ENCODE peak calls at places on chromosomes 2 and 18, in six cellular contexts. I is MM.1S, K is bronchial epithelial cell, A is psoas muscle, N is uterus, B is foreskin fibroblast. V is an unnamed sample.

GRCh38 chr18:62396967-62397366 is 71.9 kb downstream of the TNFRSF11A start:
- DNase-seq in I (no peak), K (no peak), A (no peak), N (no peak), B (no peak), V (no peak)

GRCh38 chr2:30287190-30287589 is 55.9 kb downstream of the LBH start:
- DNase-seq in I (no peak), K (no peak), A (no peak), N (no peak), B (no peak), V (no peak)

GRCh38 chr2:193627187-193627917 is 1432.6 kb upstream of the TMEFF2 start:
- DNase-seq in I (peak), K (no peak), A (no peak), N (no peak), B (no peak), V (no peak)

GRCh38 chr2:29108225-29108624 is 7.0 kb upstream of the CLIP4 start:
- DNase-seq in I (no peak), K (peak), A (no peak), N (no peak), B (peak), V (no peak)

GRCh38 chr2:32430804-32431203 is 74.0 kb downstream of the BIRC6 start:
- DNase-seq in I (no peak), K (no peak), A (no peak), N (no peak), B (no peak), V (no peak)

GRCh38 chr2:68878071-68878711 is 7.0 kb upstream of the BMP10 start:
- DNase-seq in I (no peak), K (no peak), A (no peak), N (no peak), B (no peak), V (no peak)

GRCh38 chr2:175111200-175111657 is 56.8 kb downstream of the ATF2 start:
- DNase-seq in I (peak), K (peak), A (no peak), N (no peak), B (peak), V (no peak)

GRCh38 chr2:42513252-42513918 is 19.6 kb upstream of the KCNG3 start:
- DNase-seq in I (no peak), K (peak), A (no peak), N (peak), B (peak), V (no peak)

GRCh38 chr2:241228081-241228859 is 39.8 kb downstream of the ANO7 start:
- DNase-seq in I (no peak), K (no peak), A (peak), N (no peak), B (no peak), V (no peak)

GRCh38 chr2:46824611-46825010 is 91.0 kb downstream of the MCFD2 start:
- DNase-seq in I (no peak), K (peak), A (no peak), N (no peak), B (no peak), V (no peak)

GRCh38 chr2:239929504-239929903 is 95.6 kb downstream of the NDUFA10 start:
- DNase-seq in I (no peak), K (no peak), A (peak), N (no peak), B (no peak), V (no peak)

GRCh38 chr2:15184491-15184890 is 376.6 kb downstream of the NBAS start:
- DNase-seq in I (no peak), K (no peak), A (no peak), N (no peak), B (no peak), V (no peak)

GRCh38 chr18:79871481-79872091 is 73.8 kb downstream of the KCNG2 start:
- DNase-seq in I (no peak), K (no peak), A (peak), N (no peak), B (no peak), V (no peak)

GRCh38 chr2:111898703-111899514 is 502 bp downstream of the MERTK start:
- DNase-seq in I (peak), K (no peak), A (peak), N (no peak), B (peak), V (no peak)

GRCh38 chr2:40115348-40115747 is 336.3 kb upstream of the THUMPD2 start:
- DNase-seq in I (no peak), K (no peak), A (no peak), N (no peak), B (no peak), V (no peak)

GRCh38 chr2:135023886-135024285 is 23.4 kb downstream of the MAP3K19 start:
- DNase-seq in I (peak), K (no peak), A (no peak), N (no peak), B (no peak), V (no peak)

GRCh38 chr2:62547849-62548248 is 41.9 kb upstream of the TMEM17 start:
- DNase-seq in I (no peak), K (no peak), A (no peak), N (no peak), B (no peak), V (no peak)

GRCh38 chr2:84711651-84712050 is 169.2 kb downstream of the TRABD2A start:
- DNase-seq in I (no peak), K (no peak), A (no peak), N (no peak), B (no peak), V (no peak)

GRCh38 chr2:189253841-189254240 is 74.3 kb upstream of the COL5A2 start:
- DNase-seq in I (no peak), K (peak), A (no peak), N (no peak), B (peak), V (no peak)

GRCh38 chr2:1582891-1583341 is 161.4 kb downstream of the PXDN start:
- DNase-seq in I (no peak), K (no peak), A (peak), N (no peak), B (no peak), V (no peak)

GRCh38 chr2:40279001-40279400 is 172.9 kb downstream of the SLC8A1 start:
- DNase-seq in I (no peak), K (no peak), A (no peak), N (no peak), B (peak), V (no peak)

GRCh38 chr18:52409732-52410131 is 69.7 kb downstream of the DCC start:
- DNase-seq in I (peak), K (peak), A (no peak), N (no peak), B (no peak), V (no peak)

GRCh38 chr2:153622285-153622684 is 143.7 kb upstream of the RPRM start:
- DNase-seq in I (no peak), K (no peak), A (no peak), N (no peak), B (no peak), V (no peak)

GRCh38 chr18:80175451-80176235 is 66.6 kb downstream of the ADNP2 start:
- DNase-seq in I (no peak), K (no peak), A (no peak), N (no peak), B (no peak), V (no peak)

GRCh38 chr2:33550206-33550605 is 48.9 kb downstream of the FAM98A start:
- DNase-seq in I (no peak), K (no peak), A (no peak), N (no peak), B (no peak), V (no peak)

GRCh38 chr2:216343221-216343985 is 28.9 kb downstream of the MARCHF4 start:
- DNase-seq in I (no peak), K (no peak), A (no peak), N (no peak), B (peak), V (no peak)

GRCh38 chr2:216341151-216341550 is 31.1 kb downstream of the MARCHF4 start:
- DNase-seq in I (no peak), K (no peak), A (no peak), N (no peak), B (peak), V (no peak)

GRCh38 chr2:216340280-216340631 is 32.0 kb downstream of the MARCHF4 start:
- DNase-seq in I (no peak), K (no peak), A (no peak), N (no peak), B (no peak), V (no peak)

GRCh38 chr2:216335252-216335651 is 37.0 kb downstream of the MARCHF4 start:
- DNase-seq in I (no peak), K (no peak), A (no peak), N (no peak), B (no peak), V (no peak)

GRCh38 chr2:216339456-216340279 is 32.6 kb downstream of the MARCHF4 start:
- DNase-seq in I (no peak), K (peak), A (no peak), N (peak), B (peak), V (no peak)
- TF ChIP-seq CTCF in I (no peak), K (peak), A (no peak), N (no peak), B (peak), V (no peak)

DNA sequence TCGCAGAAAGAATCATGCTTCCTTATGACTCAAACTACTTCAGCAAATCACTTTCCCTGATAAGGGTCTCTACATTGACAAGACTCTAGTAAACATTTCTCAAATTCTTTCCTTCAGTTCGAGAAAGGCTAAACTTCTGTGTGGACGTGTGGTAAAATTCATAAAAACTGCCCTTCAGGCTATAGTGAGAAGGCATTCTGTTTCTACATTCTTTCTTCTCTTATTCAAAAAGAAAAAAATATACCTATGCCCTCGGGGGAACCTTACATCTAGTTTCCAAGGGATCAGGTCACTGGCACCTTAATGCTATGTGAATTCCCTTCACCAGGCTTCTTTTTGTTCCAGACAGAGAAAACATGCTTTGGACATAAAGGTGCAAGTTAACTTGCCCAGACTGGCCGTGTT is 4.9 kb downstream of the VIT start:
- DNase-seq in I (no peak), K (peak), A (no peak), N (no peak), B (no peak), V (no peak)
- TF ChIP-seq CTCF in I (no peak), K (peak), A (no peak), N (no peak), B (peak), V (no peak)

GRCh38 chr2:27891063-27891819 is 712 bp downstream of the BABAM2 start:
- DNase-seq in I (peak), K (peak), A (peak), N (peak), B (peak), V (peak)

GRCh38 chr2:27890146-27891062 is at the start of the genes BABAM2 and RBKS:
- DNase-seq in I (peak), K (peak), A (peak), N (peak), B (peak), V (peak)

GRCh38 chr2:27888790-27889189 is 1.4 kb downstream of the RBKS start:
- DNase-seq in I (no peak), K (no peak), A (no peak), N (no peak), B (peak), V (no peak)

GRCh38 chr2:27887830-27888229 is 2.4 kb downstream of the RBKS start:
- DNase-seq in I (no peak), K (no peak), A (no peak), N (no peak), B (no peak), V (no peak)

GRCh38 chr2:27889774-27890145 is 427 bp downstream of the RBKS start:
- DNase-seq in I (peak), K (peak), A (no peak), N (peak), B (no peak), V (no peak)
- TF ChIP-seq CTCF in I (no peak), K (no peak), A (no peak), N (no peak), B (no peak), V (no peak)

DNA sequence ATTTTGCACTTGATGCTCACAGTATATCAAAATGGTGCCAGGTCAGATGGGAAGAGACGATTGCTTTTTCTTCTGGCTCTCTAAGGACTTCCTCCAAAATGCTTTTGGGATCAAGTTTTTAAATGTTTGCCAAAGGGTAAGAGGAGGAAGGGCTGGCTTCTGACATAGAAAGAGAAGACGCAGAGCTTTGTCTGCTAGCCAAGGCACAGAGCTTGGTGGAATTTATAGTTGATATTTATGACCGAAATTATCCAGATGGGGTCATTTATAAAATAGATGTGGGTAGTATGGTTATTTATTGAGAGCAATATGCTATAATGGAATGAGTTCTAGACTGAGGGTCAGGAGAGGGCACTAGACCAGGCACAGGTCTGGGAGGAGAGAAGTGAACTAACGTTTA is 193.3 kb downstream of the FSHR start:
- DNase-seq in I (no peak), K (no peak), A (no peak), N (no peak), B (no peak), V (no peak)
- TF ChIP-seq CTCF in I (no peak), K (no peak), A (no peak), N (no peak), B (no peak), V (no peak)

DNA sequence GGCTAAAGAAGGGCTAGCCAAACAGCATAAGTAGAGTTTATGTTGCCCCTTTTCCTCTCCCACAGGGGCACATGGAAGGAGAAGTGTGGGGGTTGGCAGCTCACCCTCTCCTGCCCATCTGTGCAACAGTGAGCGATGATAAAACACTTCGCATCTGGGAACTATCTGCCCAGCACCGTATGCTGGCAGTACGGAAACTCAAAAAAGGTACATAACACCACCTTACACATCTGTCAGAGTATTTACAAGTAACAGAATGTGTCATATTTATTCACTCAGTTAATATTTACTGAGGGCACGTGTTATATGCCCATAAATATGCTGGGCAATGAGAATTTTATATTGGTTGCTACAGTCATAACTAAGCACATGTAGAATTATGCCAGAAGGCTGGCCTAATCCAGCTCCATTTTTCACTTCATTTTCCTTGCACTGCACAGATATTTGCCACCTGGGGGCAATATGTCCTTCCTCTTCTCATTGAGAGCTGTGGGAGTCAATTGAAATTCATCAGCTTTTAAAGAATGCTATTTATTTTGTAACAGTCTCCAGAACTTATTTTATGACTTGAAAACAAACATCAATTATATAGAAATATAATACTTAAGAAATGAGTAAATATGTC is 150.6 kb downstream of the RTN4 start:
- DNase-seq in I (peak), K (peak), A (no peak), N (peak), B (peak), V (no peak)
- TF ChIP-seq CTCF in I (peak), K (peak), A (peak), N (peak), B (peak), V (peak)

DNA sequence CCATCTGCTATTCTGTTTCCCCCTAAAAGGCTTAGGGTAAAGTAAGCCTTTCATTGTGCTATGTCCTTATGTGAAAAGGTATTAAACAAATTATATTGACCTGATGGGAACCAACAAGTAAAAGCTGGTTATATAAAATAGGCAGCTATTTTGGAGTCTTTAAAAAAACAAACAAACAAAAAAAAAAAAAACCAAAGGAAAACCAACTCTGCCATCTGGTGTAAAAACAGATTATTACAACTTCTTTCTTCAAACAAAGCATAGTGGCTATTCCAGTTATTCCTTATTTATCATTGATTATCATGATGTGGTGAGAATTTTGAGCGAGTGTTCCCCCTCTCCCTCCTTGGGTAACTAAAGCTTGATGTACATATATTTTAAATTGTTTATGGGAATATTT is 122.3 kb upstream of the FHL2 start:
- DNase-seq in I (no peak), K (peak), A (no peak), N (no peak), B (peak), V (no peak)
- TF ChIP-seq CTCF in I (peak), K (peak), A (peak), N (peak), B (peak), V (peak)

GRCh38 chr2:152555048-152555447 is 162.2 kb downstream of the PRPF40A start:
- DNase-seq in I (no peak), K (no peak), A (no peak), N (no peak), B (peak), V (no peak)
- TF ChIP-seq CTCF in I (peak), K (no peak), A (no peak), N (no peak), B (peak), V (no peak)

V was measured in esophagus squamous epithelium.